ENCODE peak calls at places on chromosomes 2 and 18, in four cellular contexts. One of them, this sample, is unnamed. For H3K36me3, the result is how much of the 10 kb centered on the place peaks cover.

GRCh38 chr2:57720728-57721627 is 325.6 kb upstream of the VRK2 start:
- DNase-seq in hepatocyte: peak
- DNase-seq in neural progenitor cell: peak
- DNase-seq in OCI-LY7: peak
- DNase-seq in this sample: peak

GRCh38 chr2:106851475-106851874 is 34.5 kb downstream of the ST6GAL2 start:
- DNase-seq in hepatocyte: no peak
- DNase-seq in neural progenitor cell: no peak
- DNase-seq in OCI-LY7: no peak
- DNase-seq in this sample: no peak

GRCh38 chr2:127086800-127087737 is 19.9 kb downstream of the BIN1 start:
- DNase-seq in hepatocyte: peak
- DNase-seq in neural progenitor cell: peak
- DNase-seq in OCI-LY7: peak
- DNase-seq in this sample: no peak

GRCh38 chr18:62715829-62716678 is 713 bp downstream of the PHLPP1 start:
- DNase-seq in hepatocyte: peak
- DNase-seq in neural progenitor cell: peak
- DNase-seq in OCI-LY7: peak
- DNase-seq in this sample: no peak

GRCh38 chr2:119523383-119523958 is 812 bp downstream of the SCTR start:
- DNase-seq in hepatocyte: no peak
- DNase-seq in neural progenitor cell: no peak
- DNase-seq in OCI-LY7: no peak
- DNase-seq in this sample: no peak

GRCh38 chr2:168137510-168138180 is 109.8 kb downstream of the STK39 start:
- DNase-seq in hepatocyte: no peak
- DNase-seq in neural progenitor cell: peak
- DNase-seq in OCI-LY7: peak
- DNase-seq in this sample: no peak

GRCh38 chr2:137838255-137839092 is 125.8 kb upstream of the HNMT start:
- DNase-seq in hepatocyte: peak
- DNase-seq in neural progenitor cell: peak
- DNase-seq in OCI-LY7: peak
- DNase-seq in this sample: no peak

GRCh38 chr2:223712642-223713041 is 110.5 kb upstream of the SCG2 start:
- DNase-seq in hepatocyte: no peak
- DNase-seq in neural progenitor cell: no peak
- DNase-seq in OCI-LY7: no peak
- DNase-seq in this sample: no peak

GRCh38 chr2:69499966-69500365 is 62.7 kb upstream of the NFU1 start:
- DNase-seq in hepatocyte: no peak
- DNase-seq in neural progenitor cell: no peak
- DNase-seq in OCI-LY7: no peak
- DNase-seq in this sample: no peak

GRCh38 chr2:25018681-25019080 is 23.2 kb upstream of the EFR3B start:
- DNase-seq in hepatocyte: peak
- DNase-seq in neural progenitor cell: no peak
- DNase-seq in OCI-LY7: no peak
- DNase-seq in this sample: no peak

GRCh38 chr2:139018252-139018651 is 238.1 kb upstream of the NXPH2 start:
- DNase-seq in hepatocyte: no peak
- DNase-seq in neural progenitor cell: no peak
- DNase-seq in OCI-LY7: no peak
- DNase-seq in this sample: no peak

GRCh38 chr2:159015823-159016222 is 47.4 kb downstream of the TANC1 start:
- DNase-seq in hepatocyte: no peak
- DNase-seq in neural progenitor cell: no peak
- DNase-seq in OCI-LY7: no peak
- DNase-seq in this sample: no peak

GRCh38 chr2:197191948-197192338 is 118.6 kb downstream of the ANKRD44 start:
- DNase-seq in hepatocyte: no peak
- DNase-seq in neural progenitor cell: no peak
- DNase-seq in OCI-LY7: peak
- DNase-seq in this sample: no peak

GRCh38 chr2:24400207-24400907 is 40.0 kb upstream of the ITSN2 start:
- DNase-seq in hepatocyte: peak
- DNase-seq in neural progenitor cell: no peak
- DNase-seq in OCI-LY7: no peak
- DNase-seq in this sample: no peak

GRCh38 chr18:48829443-48830149 is 121.2 kb downstream of the SMAD7 start:
- DNase-seq in hepatocyte: peak
- DNase-seq in neural progenitor cell: peak
- DNase-seq in OCI-LY7: no peak
- DNase-seq in this sample: no peak

GRCh38 chr2:238238766-238239551 is 879 bp downstream of the HES6 start:
- DNase-seq in hepatocyte: peak
- DNase-seq in neural progenitor cell: peak
- DNase-seq in OCI-LY7: no peak
- DNase-seq in this sample: no peak

GRCh38 chr2:88464166-88464565 is 11.7 kb upstream of the FOXI3 start:
- DNase-seq in hepatocyte: no peak
- DNase-seq in neural progenitor cell: no peak
- DNase-seq in OCI-LY7: no peak
- DNase-seq in this sample: no peak

GRCh38 chr2:25228848-25229674 is 60.7 kb upstream of the POMC start:
- DNase-seq in hepatocyte: peak
- DNase-seq in neural progenitor cell: peak
- DNase-seq in OCI-LY7: peak
- DNase-seq in this sample: peak

GRCh38 chr2:3462493-3463104 is 56.7 kb downstream of the ADI1 start:
- DNase-seq in hepatocyte: no peak
- DNase-seq in neural progenitor cell: no peak
- DNase-seq in OCI-LY7: peak
- DNase-seq in this sample: no peak
- H3K36me3 ChIP-seq in hepatocyte: under half
- H3K36me3 ChIP-seq in neural progenitor cell: under half
- H3K36me3 ChIP-seq in OCI-LY7: under half
- H3K36me3 ChIP-seq in this sample: under half

DNA sequence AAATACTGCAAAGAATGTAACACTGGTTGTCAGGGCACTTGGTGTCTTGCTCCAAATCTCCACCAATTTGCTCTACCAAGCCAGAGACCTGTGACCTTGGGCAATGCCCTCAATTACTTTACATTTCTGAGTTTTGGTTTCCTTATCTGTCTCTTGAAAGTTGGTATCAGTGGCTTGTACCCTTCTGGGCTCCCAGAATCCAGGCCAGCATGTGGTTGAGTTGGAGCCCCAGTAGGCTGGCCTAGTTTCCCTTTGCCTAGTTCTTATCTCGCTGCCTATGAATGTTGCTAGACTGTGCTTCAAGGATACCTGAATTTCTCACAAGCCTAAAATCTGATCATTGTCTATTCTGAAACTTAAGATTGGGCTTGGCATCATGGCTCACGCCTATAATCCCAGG is 26.6 kb downstream of the MEP1B start:
- DNase-seq in hepatocyte: no peak
- DNase-seq in neural progenitor cell: no peak
- DNase-seq in OCI-LY7: no peak
- DNase-seq in this sample: no peak
- H2AFZ ChIP-seq in hepatocyte: no peak
- H2AFZ ChIP-seq in neural progenitor cell: no peak
- H2AFZ ChIP-seq in OCI-LY7: no peak
- H2AFZ ChIP-seq in this sample: no peak

DNA sequence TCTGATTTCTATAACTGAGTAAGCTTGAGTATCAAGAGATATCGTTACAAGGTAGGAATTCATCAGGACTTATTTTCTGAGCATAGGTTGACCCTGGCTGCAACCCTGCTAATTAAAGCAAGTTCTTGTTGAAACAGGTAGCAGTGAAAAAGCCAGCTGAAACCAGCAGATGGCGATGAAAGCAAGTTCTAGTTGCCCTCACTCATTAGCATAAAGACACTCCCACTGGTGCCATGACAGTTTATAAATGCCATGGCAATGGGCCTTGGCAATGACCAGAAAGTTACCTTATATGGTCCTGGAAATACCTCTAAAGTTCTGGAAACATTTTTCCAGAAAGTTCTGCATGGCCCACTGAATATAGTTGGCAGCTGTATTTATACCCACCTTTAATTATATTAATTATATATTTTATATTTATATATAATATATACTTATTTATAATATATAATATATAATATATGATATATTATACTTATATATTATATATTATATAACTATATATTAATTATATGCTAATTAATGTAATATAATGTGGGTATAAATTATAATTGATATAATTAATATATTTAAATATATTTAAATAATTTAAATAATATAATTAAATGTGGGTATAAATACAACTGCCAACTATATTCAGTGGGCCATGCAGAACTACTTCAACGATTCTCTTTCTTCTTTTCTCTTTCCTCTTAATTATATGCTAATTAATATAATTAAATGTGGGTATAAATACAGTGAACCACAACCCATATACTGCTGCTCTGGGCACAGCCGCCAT is 188.0 kb downstream of the CDH7 start:
- DNase-seq in hepatocyte: peak
- DNase-seq in neural progenitor cell: peak
- DNase-seq in OCI-LY7: peak
- DNase-seq in this sample: no peak
- TF ChIP-seq CTCF in hepatocyte: peak
- TF ChIP-seq CTCF in neural progenitor cell: peak
- TF ChIP-seq CTCF in OCI-LY7: peak
- TF ChIP-seq CTCF in this sample: no peak

DNA sequence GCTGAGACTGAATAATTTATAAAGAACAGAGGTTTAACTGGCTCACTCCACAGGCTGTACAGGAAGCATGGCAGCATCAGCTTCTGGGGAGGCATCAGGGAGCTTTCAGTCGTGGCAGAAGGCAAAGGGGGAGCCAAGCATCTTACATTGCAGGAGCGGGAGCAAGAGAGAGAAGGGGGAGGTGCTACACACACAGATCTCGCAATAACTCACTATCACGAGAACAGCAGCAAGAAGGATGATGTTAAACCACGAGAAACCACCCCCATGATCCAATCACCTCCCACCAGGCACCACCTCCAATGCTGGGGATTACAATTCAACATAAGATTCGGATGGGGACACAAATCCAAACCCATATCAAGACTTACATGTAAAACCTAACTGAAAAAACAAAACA is 17.8 kb upstream of the MATN3 start:
- DNase-seq in hepatocyte: no peak
- DNase-seq in neural progenitor cell: no peak
- DNase-seq in OCI-LY7: no peak
- DNase-seq in this sample: no peak
- H3K36me3 ChIP-seq in hepatocyte: under half
- H3K36me3 ChIP-seq in neural progenitor cell: under half
- H3K36me3 ChIP-seq in OCI-LY7: half or more
- H3K36me3 ChIP-seq in this sample: under half

GRCh38 chr2:182103531-182103930 is 117.9 kb downstream of the PPP1R1C start:
- DNase-seq in hepatocyte: no peak
- DNase-seq in neural progenitor cell: peak
- DNase-seq in OCI-LY7: no peak
- DNase-seq in this sample: no peak

GRCh38 chr2:182097571-182097970 is 111.9 kb downstream of the PPP1R1C start:
- DNase-seq in hepatocyte: no peak
- DNase-seq in neural progenitor cell: no peak
- DNase-seq in OCI-LY7: no peak
- DNase-seq in this sample: no peak

GRCh38 chr2:182098648-182099047 is 113.0 kb downstream of the PPP1R1C start:
- DNase-seq in hepatocyte: no peak
- DNase-seq in neural progenitor cell: no peak
- DNase-seq in OCI-LY7: no peak
- DNase-seq in this sample: no peak

DNA sequence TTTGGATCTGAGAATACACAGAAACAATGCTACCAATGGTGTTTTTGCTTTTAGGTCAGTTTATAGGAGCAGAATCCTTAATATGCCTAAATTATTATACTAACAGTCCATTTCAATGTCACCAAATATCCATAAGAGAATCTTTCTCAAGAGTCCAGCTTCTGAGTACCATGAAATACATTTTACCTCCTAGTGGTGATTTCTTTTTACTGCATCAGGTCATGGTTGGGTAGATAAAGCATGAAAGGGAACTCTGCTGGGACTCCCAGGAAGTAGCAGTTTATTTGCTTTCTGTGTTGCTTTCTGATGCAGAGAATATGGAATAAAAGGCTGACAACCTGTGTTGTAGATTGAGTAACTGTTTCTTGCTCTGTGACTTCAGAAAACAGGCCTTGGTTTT is 115.6 kb downstream of the PPP1R1C start:
- DNase-seq in hepatocyte: no peak
- DNase-seq in neural progenitor cell: no peak
- DNase-seq in OCI-LY7: peak
- DNase-seq in this sample: no peak
- H2AFZ ChIP-seq in hepatocyte: no peak
- H2AFZ ChIP-seq in neural progenitor cell: peak
- H2AFZ ChIP-seq in OCI-LY7: no peak
- H2AFZ ChIP-seq in this sample: no peak

This sample was measured in keratinocyte.